ENCODE peak calls at places on chromosomes 5 and 9, in five cellular contexts. P is PC-3, M is aorta, I is left ventricle myocardium inferior, C is neural progenitor cell. N is an unnamed sample. For H3K9me3, the result is how much of the 10 kb centered on the place peaks cover.

GRCh38 chr5:110899566-110900412 is 161.0 kb downstream of the SLC25A46 start:
- DNase-seq in P (peak), M (no peak), I (no peak), C (no peak), N (peak)

GRCh38 chr9:107462691-107463090 is 26.9 kb downstream of the KLF4 start:
- DNase-seq in P (peak), M (no peak), I (no peak), C (no peak), N (no peak)

GRCh38 chr9:27590636-27591035 is 17.4 kb upstream of the C9orf72 start:
- DNase-seq in P (peak), M (no peak), I (no peak), C (no peak), N (no peak)

GRCh38 chr5:142881076-142881466 is 110.9 kb downstream of the ARHGAP26 start:
- DNase-seq in P (no peak), M (no peak), I (no peak), C (peak), N (no peak)

GRCh38 chr9:14520341-14520740 is 172.9 kb downstream of the ZDHHC21 start:
- DNase-seq in P (no peak), M (no peak), I (no peak), C (no peak), N (no peak)

GRCh38 chr5:126594676-126595485 is at the start of gene ALDH7A1:
- DNase-seq in P (peak), M (peak), I (peak), C (peak), N (peak)

GRCh38 chr5:1975898-1976765 is 93.4 kb upstream of the IRX4 start:
- DNase-seq in P (peak), M (no peak), I (no peak), C (no peak), N (no peak)

GRCh38 chr9:94937214-94937903 is 210.9 kb downstream of the AOPEP start:
- DNase-seq in P (peak), M (no peak), I (no peak), C (no peak), N (no peak)

GRCh38 chr9:70679845-70680244 is 265.4 kb upstream of the KLF9 start:
- DNase-seq in P (no peak), M (no peak), I (no peak), C (no peak), N (no peak)

GRCh38 chr9:27339661-27340295 is 42.8 kb upstream of the EQTN start:
- DNase-seq in P (no peak), M (peak), I (no peak), C (no peak), N (no peak)

GRCh38 chr9:109499061-109499630 is 1.0 kb upstream of the PTPN3 start:
- DNase-seq in P (no peak), M (no peak), I (no peak), C (no peak), N (no peak)

GRCh38 chr5:124372457-124372856 is 374.0 kb downstream of the ZNF608 start:
- DNase-seq in P (no peak), M (no peak), I (no peak), C (peak), N (no peak)

GRCh38 chr9:127903557-127904475 is 4.4 kb upstream of the ST6GALNAC6 start:
- DNase-seq in P (no peak), M (peak), I (peak), C (no peak), N (peak)

GRCh38 chr9:114421147-114421546 is 33.4 kb upstream of the AKNA start:
- DNase-seq in P (no peak), M (no peak), I (no peak), C (no peak), N (no peak)

GRCh38 chr5:125199968-125200841 is 453.8 kb upstream of the ZNF608 start:
- DNase-seq in P (no peak), M (no peak), I (no peak), C (peak), N (peak)

GRCh38 chr5:6730407-6730806 is 17.2 kb downstream of the TENT4A start:
- DNase-seq in P (no peak), M (no peak), I (no peak), C (no peak), N (no peak)

GRCh38 chr5:22709743-22710142 is 143.4 kb downstream of the CDH12 start:
- DNase-seq in P (no peak), M (no peak), I (no peak), C (no peak), N (no peak)

GRCh38 chr5:157186309-157187045 is 5.8 kb downstream of the ITK start:
- DNase-seq in P (no peak), M (no peak), I (no peak), C (no peak), N (no peak)

GRCh38 chr5:69129413-69129812 is 35.6 kb downstream of the SLC30A5 start:
- DNase-seq in P (peak), M (no peak), I (no peak), C (no peak), N (no peak)

GRCh38 chr9:124629600-124629999 is 122.4 kb upstream of the NR5A1 start:
- DNase-seq in P (peak), M (no peak), I (no peak), C (no peak), N (no peak)

GRCh38 chr5:132221781-132222648 is 5.6 kb downstream of the P4HA2 start:
- DNase-seq in P (no peak), M (peak), I (peak), C (no peak), N (no peak)

GRCh38 chr9:113589890-113590289 is 126.4 kb downstream of the RGS3 start:
- DNase-seq in P (peak), M (no peak), I (no peak), C (no peak), N (no peak)

GRCh38 chr9:114169940-114170791 is 14.8 kb downstream of the COL27A1 start:
- DNase-seq in P (no peak), M (peak), I (no peak), C (no peak), N (no peak)

GRCh38 chr9:120583958-120584369 is 4.0 kb upstream of the CDK5RAP2 start:
- DNase-seq in P (no peak), M (no peak), I (no peak), C (no peak), N (no peak)

GRCh38 chr5:674630-675011 is 18.5 kb downstream of the TPPP start:
- DNase-seq in P (peak), M (no peak), I (no peak), C (no peak), N (no peak)

GRCh38 chr9:77647659-77648457 is at the start of gene GNA14:
- DNase-seq in P (no peak), M (peak), I (no peak), C (peak), N (no peak)

GRCh38 chr5:34959323-34959722 is 30.0 kb downstream of the DNAJC21 start:
- DNase-seq in P (peak), M (no peak), I (no peak), C (no peak), N (no peak)

DNA sequence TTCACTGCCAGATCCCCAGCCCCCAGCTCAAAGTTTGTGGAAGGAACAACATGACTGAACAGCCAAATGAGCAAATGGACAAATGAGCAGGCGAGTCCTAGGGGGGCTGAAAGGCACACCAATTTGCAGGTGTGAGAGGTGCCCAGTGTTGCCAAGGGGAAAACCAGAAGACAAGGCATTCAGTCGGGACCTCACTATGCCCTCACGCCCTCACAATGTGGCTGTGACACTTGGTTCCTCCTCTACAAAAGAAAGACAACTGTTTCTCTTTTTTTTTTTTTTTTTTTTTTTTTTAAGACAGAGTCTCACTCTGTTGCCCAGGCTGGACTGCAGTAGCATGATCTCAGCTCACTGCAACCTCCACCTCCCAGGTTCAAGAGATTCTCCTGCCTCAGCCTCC is 28.0 kb downstream of the TNIP1 start:
- DNase-seq in P (no peak), M (peak), I (no peak), C (no peak), N (no peak)
- H3K9me3 ChIP-seq in P (under half), M (under half), I (under half), C (under half), N (under half)

DNA sequence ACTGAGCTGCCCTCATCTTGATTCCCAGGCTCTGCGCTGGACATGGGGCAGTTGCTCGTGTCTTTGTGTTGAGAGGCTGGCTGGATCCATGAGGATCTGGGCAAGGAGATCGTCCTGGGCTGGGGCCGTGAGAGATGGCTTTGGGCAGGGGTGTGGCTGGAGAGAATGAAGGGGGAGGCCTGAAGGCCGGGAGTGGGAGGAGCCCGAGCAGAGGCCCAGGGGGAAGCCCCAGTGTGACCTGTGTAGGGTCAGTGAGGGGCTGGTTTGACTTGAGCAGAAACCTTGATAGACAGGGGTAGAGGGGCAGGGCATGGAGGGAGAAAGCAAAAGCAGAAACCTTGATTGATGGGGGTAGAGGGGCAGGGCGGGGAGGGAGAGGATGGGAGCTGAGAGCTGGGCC is 54.4 kb upstream of the ASS1 start:
- DNase-seq in P (no peak), M (no peak), I (no peak), C (peak), N (peak)
- H3K9me3 ChIP-seq in P (under half), M (under half), I (under half), C (under half), N (under half)

GRCh38 chr9:135249191-135249590 is 161.7 kb downstream of the OLFM1 start:
- DNase-seq in P (no peak), M (no peak), I (peak), C (no peak), N (no peak)
- H3K9me3 ChIP-seq in P (under half), M (under half), I (under half), C (under half), N (under half)

GRCh38 chr5:158553195-158553945 is 546.3 kb downstream of the EBF1 start:
- DNase-seq in P (no peak), M (no peak), I (peak), C (no peak), N (no peak)
- H3K9me3 ChIP-seq in P (under half), M (under half), I (under half), C (under half), N (under half)

GRCh38 chr9:135225619-135226228 is 138.3 kb downstream of the OLFM1 start:
- DNase-seq in P (no peak), M (peak), I (no peak), C (no peak), N (no peak)
- H3K9me3 ChIP-seq in P (under half), M (under half), I (under half), C (under half), N (under half)

GRCh38 chr5:81685481-81685880 is 65.4 kb downstream of the SSBP2 start:
- DNase-seq in P (no peak), M (no peak), I (no peak), C (no peak), N (no peak)

GRCh38 chr5:81688215-81688614 is 62.7 kb downstream of the SSBP2 start:
- DNase-seq in P (no peak), M (no peak), I (no peak), C (no peak), N (no peak)

GRCh38 chr5:81687292-81687691 is 63.6 kb downstream of the SSBP2 start:
- DNase-seq in P (no peak), M (no peak), I (no peak), C (no peak), N (no peak)
- H3K9me3 ChIP-seq in P (under half), M (under half), I (under half), C (under half), N (under half)

GRCh38 chr9:40914772-40915659 is 213.5 kb downstream of the FOXD4L6 start:
- DNase-seq in P (no peak), M (no peak), I (no peak), C (no peak), N (no peak)

GRCh38 chr9:40913096-40913719 is 215.3 kb downstream of the FOXD4L6 start:
- DNase-seq in P (no peak), M (no peak), I (no peak), C (no peak), N (no peak)

GRCh38 chr9:40911647-40912046 is 216.8 kb downstream of the FOXD4L6 start:
- DNase-seq in P (no peak), M (no peak), I (no peak), C (no peak), N (no peak)

GRCh38 chr9:40909821-40910220 is 218.7 kb downstream of the FOXD4L6 start:
- DNase-seq in P (no peak), M (no peak), I (no peak), C (no peak), N (no peak)

DNA sequence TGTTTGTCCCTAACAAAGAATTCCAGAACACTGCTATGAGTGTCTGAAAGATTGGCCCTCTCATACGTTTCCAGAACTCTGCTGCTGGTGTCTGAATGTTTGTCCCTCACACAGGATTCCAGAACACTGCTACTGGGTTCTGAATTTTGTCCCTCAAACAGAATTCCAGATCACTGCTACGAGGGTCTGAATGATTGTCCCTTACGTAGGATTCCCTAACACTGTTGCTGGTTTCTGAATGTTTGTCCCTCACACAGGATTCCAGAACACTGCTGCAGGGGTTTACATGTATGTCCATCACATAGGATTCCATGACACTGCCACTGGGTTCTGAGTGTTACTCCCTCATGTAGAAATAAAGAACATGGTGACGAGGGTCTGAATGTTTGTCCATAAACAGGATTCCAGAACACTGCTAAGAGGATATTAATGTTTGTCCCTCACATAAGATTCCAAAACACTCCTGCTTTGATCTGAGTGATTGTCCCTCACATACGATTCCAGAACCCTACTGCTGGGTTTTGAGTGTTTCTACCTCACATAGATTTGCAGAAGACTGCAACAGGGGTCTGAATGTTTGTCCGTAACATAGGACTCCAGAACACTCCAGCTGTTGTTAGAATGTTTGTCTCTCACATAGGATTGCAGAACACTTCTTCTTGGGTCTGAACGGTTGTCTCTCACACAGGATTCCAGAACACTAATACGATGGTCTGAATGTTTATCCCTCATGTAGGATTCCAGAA is 214.4 kb downstream of the FOXD4L6 start:
- DNase-seq in P (no peak), M (no peak), I (no peak), C (no peak), N (no peak)
- H3K9me3 ChIP-seq in P (under half), M (under half), I (half or more), C (under half), N (under half)

GRCh38 chr5:135615581-135616260 is 36.9 kb upstream of the CXCL14 start:
- DNase-seq in P (no peak), M (no peak), I (no peak), C (no peak), N (peak)
- H3K9me3 ChIP-seq in P (under half), M (under half), I (under half), C (under half), N (under half)

GRCh38 chr9:134125413-134126095 is 10.3 kb upstream of the WDR5 start:
- DNase-seq in P (no peak), M (peak), I (no peak), C (no peak), N (no peak)
- H3K9me3 ChIP-seq in P (under half), M (under half), I (under half), C (under half), N (under half)

GRCh38 chr5:12952409-12952808 is 992.1 kb downstream of the DNAH5 start:
- DNase-seq in P (peak), M (no peak), I (no peak), C (no peak), N (no peak)
- H3K9me3 ChIP-seq in P (under half), M (under half), I (under half), C (under half), N (under half)

N was measured in HAP-1.